ENCODE peak calls at places on chromosomes 11 and 22, in nine cellular contexts. F, D, T, Y, C, K, N, B and P are unnamed samples.

GRCh38 chr11:12293486-12293885 is 83.9 kb upstream of the PARVA start:
- DNase-seq in F (no peak), D (no peak), T (peak; percentile 44), Y (no peak), C (no peak), K (no peak), N (no peak), B (no peak), P (no peak)

GRCh38 chr11:7749456-7749855 is 43.2 kb upstream of the OVCH2 start:
- DNase-seq in F (no peak), D (no peak), T (no peak), Y (no peak), C (peak; percentile 7), K (no peak), N (no peak), B (no peak), P (no peak)

GRCh38 chr11:19597194-19597593 is 115.4 kb upstream of the NAV2 start:
- DNase-seq in F (no peak), D (no peak), T (no peak), Y (no peak), C (peak; percentile 96), K (no peak), N (no peak), B (peak; percentile 71), P (no peak)

GRCh38 chr22:38872831-38873248 is 824 bp upstream of the CBX6 start:
- DNase-seq in F (peak; percentile 71), D (no peak), T (no peak), Y (no peak), C (no peak), K (peak; percentile 43), N (peak; percentile 81), B (no peak), P (no peak)

GRCh38 chr22:49724030-49724892 is 103.4 kb downstream of the BRD1 start:
- DNase-seq in F (no peak), D (no peak), T (peak; percentile 70), Y (peak; percentile 38), C (no peak), K (no peak), N (no peak), B (no peak), P (no peak)

GRCh38 chr11:67468056-67468455 is 995 bp downstream of the TMEM134 start:
- DNase-seq in F (no peak), D (no peak), T (no peak), Y (peak; percentile 32), C (no peak), K (no peak), N (no peak), B (no peak), P (no peak)

GRCh38 chr11:27423125-27423524 is 49.5 kb downstream of the LGR4 start:
- DNase-seq in F (no peak), D (no peak), T (no peak), Y (no peak), C (peak; percentile 87), K (no peak), N (no peak), B (peak; percentile 26), P (no peak)

GRCh38 chr22:36744413-36744765 is 31.5 kb downstream of the IFT27 start:
- DNase-seq in F (no peak), D (no peak), T (no peak), Y (no peak), C (no peak), K (no peak), N (peak; percentile 32), B (no peak), P (no peak)

GRCh38 chr22:39960791-39961746 is 872 bp downstream of the TMA7B start:
- DNase-seq in F (no peak), D (peak; percentile 78), T (no peak), Y (no peak), C (peak; percentile 97), K (no peak), N (no peak), B (peak; percentile 53), P (peak; percentile 89)

GRCh38 chr22:49554741-49555140 is 272.9 kb downstream of the BRD1 start:
- DNase-seq in F (no peak), D (no peak), T (peak; percentile 57), Y (no peak), C (no peak), K (no peak), N (peak; percentile 27), B (no peak), P (no peak)

GRCh38 chr22:24894998-24895397 is 51.5 kb downstream of the LHFPL7 start:
- DNase-seq in F (peak; percentile 85), D (no peak), T (no peak), Y (no peak), C (peak; percentile 62), K (no peak), N (no peak), B (no peak), P (no peak)

GRCh38 chr11:83054904-83055380 is 16.8 kb downstream of the RAB30 start:
- DNase-seq in F (no peak), D (no peak), T (no peak), Y (peak; percentile 66), C (no peak), K (no peak), N (no peak), B (no peak), P (no peak)

GRCh38 chr11:95461348-95461747 is 230.3 kb upstream of the SESN3 start:
- DNase-seq in F (no peak), D (no peak), T (no peak), Y (no peak), C (no peak), K (no peak), N (no peak), B (no peak), P (no peak)

GRCh38 chr11:95465887-95466286 is 234.9 kb upstream of the SESN3 start:
- DNase-seq in F (no peak), D (no peak), T (no peak), Y (no peak), C (no peak), K (no peak), N (no peak), B (no peak), P (no peak)

GRCh38 chr11:95459268-95460040 is 228.5 kb upstream of the SESN3 start:
- DNase-seq in F (peak; percentile 42), D (no peak), T (no peak), Y (no peak), C (peak; percentile 51), K (no peak), N (no peak), B (no peak), P (no peak)

GRCh38 chr11:95466406-95466805 is 235.4 kb upstream of the SESN3 start:
- DNase-seq in F (no peak), D (no peak), T (no peak), Y (no peak), C (no peak), K (no peak), N (no peak), B (no peak), P (no peak)

GRCh38 chr11:95461858-95462257 is 230.9 kb upstream of the SESN3 start:
- DNase-seq in F (no peak), D (no peak), T (no peak), Y (peak; percentile 2), C (no peak), K (no peak), N (no peak), B (no peak), P (no peak)
- TF ChIP-seq CTCF in F (no peak), D (no peak), T (no peak), Y (no peak), C (no peak), K (no peak), N (no peak), B (no peak), P (no peak)

GRCh38 chr11:4891996-4892640 is 10.4 kb downstream of the OR51T1 start:
- DNase-seq in F (no peak), D (no peak), T (no peak), Y (no peak), C (peak; percentile 92), K (no peak), N (no peak), B (peak; percentile 31), P (no peak)
- TF ChIP-seq CTCF in F (no peak), D (no peak), T (peak; percentile 49), Y (no peak), C (peak; percentile 14), K (no peak), N (peak; percentile 53), B (no peak), P (no peak)

DNA sequence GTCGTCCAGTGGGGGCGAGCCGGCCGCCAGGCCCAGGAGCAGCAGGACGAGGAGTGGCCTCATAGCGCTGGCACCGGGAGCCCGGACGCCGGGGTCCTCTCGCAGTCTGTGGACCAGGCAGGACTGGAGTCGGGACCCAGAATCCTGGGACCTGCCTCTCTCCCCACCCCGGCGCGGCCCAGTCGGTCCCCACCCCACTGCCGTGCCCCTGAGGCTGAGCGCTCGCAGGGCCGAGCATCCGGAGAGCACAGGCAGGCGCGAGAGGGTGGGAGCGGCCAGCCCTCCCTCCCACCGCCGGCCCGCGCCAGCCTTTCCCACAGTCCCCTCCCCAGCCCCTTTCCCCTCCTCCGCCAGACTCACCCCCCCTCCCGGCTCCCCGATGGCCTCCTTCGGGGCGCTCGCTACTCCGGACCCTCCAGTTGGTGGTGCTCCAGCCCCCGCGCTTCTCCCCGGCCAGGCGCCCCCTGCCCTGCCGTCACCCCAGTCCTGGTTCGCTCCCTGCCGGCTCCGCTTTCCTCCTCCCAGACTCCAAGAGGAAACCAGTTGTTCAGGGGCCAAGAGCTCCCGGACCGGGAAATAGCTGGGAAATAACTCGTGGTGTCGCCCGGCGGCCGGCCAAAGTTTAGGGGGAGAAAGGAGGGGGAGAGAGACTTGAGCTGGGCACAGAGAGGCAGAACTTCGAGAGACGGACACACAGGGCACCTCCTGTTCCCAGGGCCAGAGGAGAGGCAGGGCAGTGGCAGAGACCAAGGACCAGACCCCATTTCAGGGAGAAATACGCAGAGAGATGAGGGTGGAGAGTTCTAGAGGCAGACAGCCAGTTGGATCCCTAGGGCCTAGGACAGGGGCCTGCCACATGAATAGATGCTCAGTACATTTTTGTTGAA is at the start of gene C1QTNF5:
- DNase-seq in F (no peak), D (no peak), T (no peak), Y (no peak), C (peak; percentile 67), K (no peak), N (peak; percentile 79), B (no peak), P (no peak)
- TF ChIP-seq CTCF in F (no peak), D (no peak), T (no peak), Y (no peak), C (no peak), K (no peak), N (no peak), B (no peak), P (no peak)

DNA sequence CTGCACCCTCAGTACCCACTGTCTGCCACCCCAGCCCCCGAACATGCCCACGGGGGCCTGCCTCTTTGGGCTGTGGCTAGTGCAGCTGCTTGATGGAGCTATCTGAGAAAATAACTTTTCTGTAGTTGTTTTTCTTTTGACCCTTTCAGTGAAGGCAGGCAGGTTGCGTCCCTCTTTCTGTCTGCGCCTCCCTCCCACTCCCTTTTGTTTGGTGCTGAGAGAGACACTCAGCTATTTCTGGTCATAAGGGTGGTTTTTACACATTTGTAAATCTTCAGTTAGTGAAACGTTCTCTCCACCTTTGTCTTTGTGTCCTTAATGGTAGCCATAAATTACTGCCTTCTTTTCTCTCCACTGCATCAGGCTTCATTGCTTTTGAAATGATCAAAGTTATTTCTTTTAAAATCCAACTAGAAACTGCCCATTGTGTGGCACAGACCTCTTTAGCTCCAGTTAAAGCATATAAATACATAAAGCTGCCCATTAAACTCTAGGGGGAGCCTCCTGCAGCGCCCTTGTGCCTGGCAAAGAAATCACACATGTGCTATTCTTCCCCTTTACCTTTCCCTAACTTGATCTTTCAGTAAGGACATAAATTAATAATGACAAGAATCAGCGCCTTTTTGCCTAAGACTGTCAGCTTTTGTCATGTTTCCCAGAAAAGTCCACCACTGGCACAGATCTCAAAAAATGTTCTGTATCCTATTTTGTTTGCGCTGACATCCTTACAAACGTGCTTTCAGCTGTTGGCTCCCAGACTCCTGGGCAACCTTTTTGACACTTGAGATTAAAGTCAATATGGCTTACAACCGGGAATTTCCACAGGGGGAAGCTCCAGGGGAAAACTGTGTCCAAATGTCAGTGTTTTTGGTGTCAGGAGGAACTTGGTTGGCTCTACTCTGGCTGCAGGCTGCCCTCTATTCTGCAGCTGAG is 1.7 kb upstream of the SCUBE2 start:
- DNase-seq in F (no peak), D (peak; percentile 39), T (no peak), Y (peak; percentile 18), C (peak; percentile 11), K (no peak), N (no peak), B (no peak), P (no peak)
- TF ChIP-seq CTCF in F (peak; percentile 34), D (peak; percentile 3), T (peak; percentile 35), Y (peak; percentile 70), C (peak; percentile 30), K (no peak), N (peak; percentile 52), B (no peak), P (peak; percentile 4)